ENCODE peak calls at places on chromosomes 1 and 21, in five cellular contexts. J, Y, S, D and C are unnamed samples.

GRCh38 chr1:26555550-26555981 is 26.0 kb downstream of the RPS6KA1 start:
- DNase-seq in S (peak), D (peak), J (no peak), Y (no peak), C (no peak)

GRCh38 chr1:29506678-29507225 is 270.4 kb downstream of the PTPRU start:
- DNase-seq in S (no peak), Y (no peak), J (no peak), D (no peak), C (no peak)

GRCh38 chr1:170290971-170291370 is 145.2 kb downstream of the NTMT2 start:
- DNase-seq in D (no peak), Y (no peak), S (no peak), J (no peak), C (no peak)

GRCh38 chr1:211642870-211643269 is 32.6 kb downstream of the NEK2 start:
- DNase-seq in Y (no peak), S (no peak), J (no peak), D (no peak), C (no peak)

GRCh38 chr1:170483041-170483440 is 48.9 kb upstream of the GORAB start:
- DNase-seq in J (no peak), S (no peak), D (no peak), Y (no peak), C (no peak)

GRCh38 chr1:26862781-26863676 is at the start of gene SFN:
- DNase-seq in D (peak), Y (no peak), J (no peak), S (peak), C (peak)

GRCh38 chr21:34526236-34526617 is 14.2 kb upstream of the KCNE1 start:
- DNase-seq in Y (no peak), J (no peak), D (no peak), S (no peak), C (no peak)

GRCh38 chr1:18110968-18111367 is 3.4 kb downstream of the IGSF21 start:
- DNase-seq in S (no peak), J (no peak), D (peak), Y (no peak), C (no peak)

GRCh38 chr1:100736324-100736723 is 16.8 kb downstream of the VCAM1 start:
- DNase-seq in S (no peak), D (no peak), Y (no peak), J (peak), C (no peak)

GRCh38 chr1:184166495-184166894 is 115.0 kb downstream of the TSEN15 start:
- DNase-seq in D (no peak), Y (no peak), S (no peak), J (no peak), C (no peak)

DNA sequence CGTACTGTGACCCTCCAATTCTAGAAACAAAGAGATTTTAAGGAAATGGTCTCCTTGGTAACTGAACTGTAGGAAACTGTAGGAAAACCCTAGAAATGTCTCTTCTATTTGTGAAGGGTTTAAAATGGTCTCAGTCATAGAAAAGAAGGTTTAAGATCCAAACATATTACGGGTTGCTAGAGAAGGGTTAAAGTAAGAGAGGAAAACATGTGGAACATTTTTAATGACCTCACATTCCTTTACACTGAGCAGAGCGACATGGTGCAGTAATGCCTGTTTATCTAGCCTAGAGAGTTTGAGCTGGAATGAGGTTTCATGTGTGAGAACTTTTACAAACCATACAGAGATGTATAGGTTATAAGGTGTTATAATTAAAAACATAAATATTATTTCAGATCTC is 36.9 kb upstream of the C1orf105 start:
- DNase-seq in S (no peak), Y (no peak), J (peak), D (no peak), C (no peak)
- H3K4me2 ChIP-seq in S (no peak), Y (no peak), J (peak), D (no peak), C (no peak)

GRCh38 chr1:35851175-35851869 is 31.7 kb upstream of the AGO1 start:
- DNase-seq in S (no peak), D (no peak), J (no peak), Y (no peak), C (no peak)

GRCh38 chr1:35857830-35858229 is 25.2 kb upstream of the AGO1 start:
- DNase-seq in J (peak), S (no peak), D (no peak), Y (no peak), C (peak)

GRCh38 chr1:35856964-35857363 is 26.0 kb upstream of the AGO1 start:
- DNase-seq in J (no peak), S (no peak), Y (no peak), D (no peak), C (no peak)

GRCh38 chr1:35852241-35852640 is 30.8 kb upstream of the AGO1 start:
- DNase-seq in S (no peak), Y (no peak), J (no peak), D (no peak), C (no peak)

DNA sequence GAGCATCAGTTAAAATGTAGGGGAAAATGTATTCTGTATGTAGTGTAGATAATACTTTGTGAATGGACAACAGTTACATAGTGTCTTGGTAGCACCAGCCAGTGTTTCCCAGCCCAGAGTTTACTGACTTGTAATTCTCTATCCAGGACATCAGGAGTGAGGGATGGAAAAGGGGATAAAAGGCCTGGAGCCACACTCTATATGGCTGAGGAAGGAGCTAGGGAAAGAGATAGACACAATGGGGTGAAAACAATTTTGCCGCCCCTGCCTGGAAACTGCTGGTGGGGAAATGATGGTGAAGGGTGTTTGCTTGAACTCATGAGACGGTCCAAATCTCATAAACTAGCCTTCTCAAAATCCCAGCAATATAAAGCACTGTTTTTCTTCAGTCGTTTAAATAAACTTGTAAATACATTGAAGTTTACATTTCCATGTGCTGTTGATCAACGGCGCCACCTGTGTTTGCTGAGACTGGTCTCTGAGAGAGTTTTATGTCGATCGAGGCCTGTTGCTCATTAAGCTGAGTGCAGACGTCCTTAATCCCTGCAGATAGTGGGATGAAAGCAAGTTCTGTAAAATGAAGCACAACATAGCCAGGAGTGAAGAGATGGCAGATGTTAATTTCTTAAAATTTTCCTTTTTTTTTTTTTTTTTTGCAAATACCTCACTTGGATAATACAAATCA is 27.9 kb upstream of the AGO1 start:
- DNase-seq in Y (no peak), D (no peak), S (no peak), J (no peak), C (no peak)
- TF ChIP-seq MYC in Y (no peak), D (no peak), S (no peak), J (no peak), C (no peak)

DNA sequence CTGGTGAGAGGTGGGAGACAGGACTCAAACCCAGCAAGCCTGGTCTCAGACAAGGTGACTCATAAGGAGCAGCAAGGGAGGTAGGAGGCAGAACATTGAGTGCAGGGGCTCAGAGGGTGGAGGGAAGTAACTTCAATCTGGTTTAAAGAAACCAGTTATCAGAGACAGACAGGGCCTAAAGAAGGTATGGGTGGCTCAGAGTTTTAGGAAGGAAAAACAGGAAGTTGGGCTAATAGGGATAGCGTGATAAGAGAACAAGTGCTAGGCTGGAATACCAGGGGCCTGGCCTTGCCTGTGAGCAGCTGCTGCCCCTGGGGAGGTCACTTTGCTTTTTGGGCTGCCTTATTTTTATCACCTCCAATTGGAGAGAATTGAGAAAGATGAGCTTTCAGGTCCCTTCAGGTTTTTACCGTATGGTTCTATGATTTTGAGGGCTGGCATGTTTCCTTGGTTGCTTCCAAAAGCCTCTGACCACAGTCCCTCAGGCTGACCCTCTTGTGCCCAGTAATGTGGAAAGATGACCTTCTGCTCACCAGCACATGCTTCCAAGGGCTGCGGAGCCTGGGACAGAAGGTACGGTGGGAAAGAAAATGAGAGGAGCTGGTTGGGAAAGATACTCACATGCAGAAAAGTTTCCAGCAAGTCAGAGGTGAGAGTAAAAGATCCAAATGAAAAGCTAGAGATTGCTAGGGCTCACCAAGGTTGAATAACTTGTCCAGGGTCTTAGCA is 77.0 kb downstream of the DDR2 start:
- DNase-seq in S (no peak), Y (no peak), J (peak), D (no peak), C (no peak)
- H3K4me2 ChIP-seq in S (no peak), Y (no peak), J (no peak), D (no peak), C (no peak)

DNA sequence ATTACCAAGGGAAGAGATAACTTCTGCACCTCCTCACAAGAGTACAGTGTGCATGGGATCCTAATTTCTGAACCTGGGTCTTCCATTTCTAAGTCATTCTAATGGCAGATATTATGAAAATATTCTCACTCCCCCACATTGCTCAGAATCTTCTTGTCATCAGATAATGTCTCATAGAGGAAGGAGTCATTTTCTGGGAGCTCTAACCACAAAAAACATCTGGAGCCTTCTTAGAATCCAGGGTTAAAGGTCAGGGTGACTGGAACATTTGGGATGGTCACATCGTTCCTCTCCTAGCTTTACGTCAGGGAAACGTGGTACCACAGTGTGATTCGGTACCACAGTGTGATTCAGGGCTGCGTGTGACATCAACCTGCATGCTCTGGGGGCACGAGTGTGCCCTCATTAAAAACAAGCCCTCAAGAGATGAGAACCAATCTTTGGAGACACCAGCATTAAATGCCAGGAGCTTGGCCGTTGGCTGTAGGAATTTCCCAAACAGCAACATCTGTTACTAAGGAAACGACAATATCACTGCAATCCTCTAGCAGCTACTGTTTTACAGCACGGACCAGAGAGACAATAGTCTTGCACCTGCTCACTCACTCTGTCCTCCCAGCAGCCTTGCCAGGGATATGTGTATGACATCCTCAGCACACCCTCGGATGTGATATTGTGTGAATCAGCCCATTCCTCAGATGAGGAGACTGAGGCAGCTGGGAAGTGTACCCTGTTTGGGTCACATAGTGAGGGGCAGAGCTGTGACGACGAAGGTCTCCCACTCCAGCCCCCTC is 179.1 kb downstream of the PSMG1 start:
- DNase-seq in J (peak), Y (no peak), D (peak), S (no peak), C (no peak)
- TF ChIP-seq MYC in J (no peak), Y (no peak), D (no peak), S (no peak), C (no peak)

GRCh38 chr1:7334475-7335035 is 436.5 kb upstream of the VAMP3 start:
- DNase-seq in S (no peak), D (no peak), Y (no peak), J (no peak), C (peak)
- H3K4me2 ChIP-seq in S (no peak), D (no peak), Y (no peak), J (no peak), C (peak)